ENCODE peak calls at places on chromosomes 16 and 17, in six cellular contexts. F is Kasumi-1, M is stomach, L is AG04450, E is heart left ventricle, Q is dorsolateral prefrontal cortex. O is an unnamed sample.

GRCh38 chr16:89442990-89443726 is 47.2 kb downstream of the ANKRD11 start:
- DNase-seq in E (peak), F (no peak), L (no peak), M (peak), Q (no peak), O (no peak)

GRCh38 chr16:85611455-85612190 is 1.5 kb upstream of the GSE1 start:
- DNase-seq in L (peak), F (peak), M (peak), Q (peak), E (peak), O (peak)

GRCh38 chr16:67236551-67237395 is 9.8 kb downstream of the TMEM208 start:
- DNase-seq in L (no peak), F (peak), E (peak), M (no peak), Q (no peak), O (no peak)

GRCh38 chr16:5639531-5639930 is 541.9 kb upstream of the EEF2KMT start:
- DNase-seq in L (no peak), Q (peak), E (no peak), M (no peak), F (no peak), O (no peak)

GRCh38 chr16:75250089-75250808 is 1.2 kb downstream of the BCAR1 start:
- DNase-seq in Q (no peak), L (no peak), M (peak), E (peak), F (no peak), O (no peak)

GRCh38 chr16:87956169-87956770 is 5.0 kb downstream of the BANP start:
- DNase-seq in M (no peak), L (no peak), Q (no peak), E (peak), F (peak), O (no peak)

GRCh38 chr17:21249911-21250703 is 3.1 kb downstream of the NATD1 start:
- DNase-seq in Q (no peak), E (no peak), F (no peak), L (no peak), M (no peak), O (no peak)

GRCh38 chr17:56653877-56654276 is 60.4 kb downstream of the NOG start:
- DNase-seq in L (no peak), M (no peak), Q (no peak), E (no peak), F (peak), O (no peak)

GRCh38 chr17:652310-652709 is 62.3 kb downstream of the VPS53 start:
- DNase-seq in M (no peak), E (peak), F (no peak), L (no peak), Q (peak), O (no peak)

GRCh38 chr17:46809110-46809571 is 9.4 kb downstream of the WNT3 start:
- DNase-seq in L (no peak), Q (no peak), M (no peak), E (no peak), F (no peak), O (no peak)

GRCh38 chr17:19331553-19332245 is 30.8 kb downstream of the B9D1 start:
- DNase-seq in Q (no peak), L (no peak), E (no peak), F (no peak), M (peak), O (no peak)

GRCh38 chr16:68936729-68937631 is 93.6 kb downstream of the TANGO6 start:
- DNase-seq in Q (no peak), L (no peak), M (no peak), F (no peak), E (no peak), O (peak)

GRCh38 chr17:8859804-8860430 is 7.6 kb downstream of the PIK3R6 start:
- DNase-seq in E (no peak), Q (no peak), F (no peak), L (no peak), M (no peak), O (no peak)

GRCh38 chr17:37239690-37240344 is 136.0 kb upstream of the C17orf78 start:
- DNase-seq in L (no peak), M (no peak), E (no peak), F (peak), Q (no peak), O (peak)

GRCh38 chr17:51653902-51654301 is 393.6 kb downstream of the UTP18 start:
- DNase-seq in L (no peak), M (no peak), F (no peak), E (no peak), Q (peak), O (peak)

GRCh38 chr16:49441366-49441780 is 67.8 kb downstream of the C16orf78 start:
- DNase-seq in M (peak), F (no peak), L (no peak), E (peak), Q (no peak), O (peak)

GRCh38 chr16:87435399-87436224 is 43.5 kb downstream of the MAP1LC3B start:
- DNase-seq in F (peak), M (no peak), Q (no peak), E (no peak), L (peak), O (no peak)

GRCh38 chr17:43094129-43094834 is 30.9 kb downstream of the BRCA1 start:
- DNase-seq in L (no peak), M (no peak), E (no peak), F (no peak), Q (no peak), O (peak)

GRCh38 chr17:19464033-19465026 is 53.3 kb downstream of the RNF112 start:
- DNase-seq in Q (no peak), M (peak), F (no peak), L (no peak), E (no peak), O (no peak)

O was measured in NCI-H446.